ENCODE peak calls at places on chromosomes 6 and 20, in nine cellular contexts. E is heart right ventricle, D is left ventricle myocardium inferior, F is adrenal gland, U is fibroblast of lung, N is endothelial cell of umbilical vein, C is cardiac muscle cell, L is PC-9, M is HL-60. H is an unnamed sample.

GRCh38 chr6:153852481-153852880 is 186.6 kb upstream of the OPRM1 start:
- DNase-seq in E (no peak), D (no peak), F (no peak), U (no peak), N (no peak), C (peak), L (no peak), M (peak), H (no peak)

GRCh38 chr6:52574709-52575489 is 2.0 kb downstream of the TRAM2 start:
- DNase-seq in E (peak), D (no peak), F (no peak), U (peak), N (peak), C (no peak), L (no peak), M (peak), H (no peak)

GRCh38 chr6:108739496-108740330 is 108.5 kb upstream of the ARMC2 start:
- DNase-seq in E (no peak), D (no peak), F (peak), U (no peak), N (peak), C (no peak), L (peak), M (no peak), H (no peak)

GRCh38 chr6:139539852-139540251 is 165.4 kb upstream of the CITED2 start:
- DNase-seq in E (peak), D (peak), F (peak), U (peak), N (peak), C (no peak), L (peak), M (no peak), H (peak)

GRCh38 chr20:21323640-21324039 is 20.5 kb downstream of the XRN2 start:
- DNase-seq in E (no peak), D (no peak), F (peak), U (peak), N (peak), C (no peak), L (no peak), M (no peak), H (peak)

GRCh38 chr6:133957780-133958242 is 4.8 kb downstream of the TBPL1 start:
- DNase-seq in E (no peak), D (no peak), F (no peak), U (no peak), N (no peak), C (no peak), L (peak), M (no peak), H (no peak)

GRCh38 chr6:157825243-157825904 is 2.3 kb downstream of the SNX9 start:
- DNase-seq in E (no peak), D (no peak), F (no peak), U (peak), N (peak), C (no peak), L (no peak), M (no peak), H (no peak)

GRCh38 chr6:19369770-19370169 is 467.4 kb upstream of the ID4 start:
- DNase-seq in E (no peak), D (no peak), F (no peak), U (no peak), N (no peak), C (peak), L (no peak), M (no peak), H (no peak)

GRCh38 chr20:10498196-10498595 is 63.1 kb downstream of the SLX4IP start:
- DNase-seq in E (no peak), D (no peak), F (no peak), U (no peak), N (peak), C (no peak), L (no peak), M (no peak), H (no peak)

GRCh38 chr6:154276810-154277577 is 79.6 kb downstream of the IPCEF1 start:
- DNase-seq in E (no peak), D (no peak), F (no peak), U (peak), N (peak), C (peak), L (peak), M (no peak), H (peak)

GRCh38 chr6:154537486-154537885 is 27.0 kb upstream of the CNKSR3 start:
- DNase-seq in E (no peak), D (no peak), F (no peak), U (no peak), N (no peak), C (no peak), L (no peak), M (no peak), H (no peak)

GRCh38 chr20:60000271-60001026 is 42.2 kb downstream of the CDH26 start:
- DNase-seq in E (no peak), D (no peak), F (no peak), U (no peak), N (no peak), C (no peak), L (peak), M (peak), H (no peak)

GRCh38 chr6:55953384-55953783 is 78.0 kb upstream of the BMP5 start:
- DNase-seq in E (no peak), D (no peak), F (no peak), U (peak), N (peak), C (no peak), L (no peak), M (no peak), H (peak)

GRCh38 chr20:21048841-21049273 is 57.3 kb downstream of the LINC00237 start:
- DNase-seq in E (no peak), D (peak), F (no peak), U (no peak), N (peak), C (peak), L (no peak), M (peak), H (peak)

GRCh38 chr20:32560989-32561830 is 23.9 kb downstream of the NOL4L start:
- DNase-seq in E (no peak), D (no peak), F (no peak), U (no peak), N (no peak), C (peak), L (no peak), M (no peak), H (no peak)

GRCh38 chr20:38355161-38356012 is 9.1 kb downstream of the LBP start:
- DNase-seq in E (no peak), D (no peak), F (no peak), U (no peak), N (no peak), C (no peak), L (no peak), M (no peak), H (no peak)

DNA sequence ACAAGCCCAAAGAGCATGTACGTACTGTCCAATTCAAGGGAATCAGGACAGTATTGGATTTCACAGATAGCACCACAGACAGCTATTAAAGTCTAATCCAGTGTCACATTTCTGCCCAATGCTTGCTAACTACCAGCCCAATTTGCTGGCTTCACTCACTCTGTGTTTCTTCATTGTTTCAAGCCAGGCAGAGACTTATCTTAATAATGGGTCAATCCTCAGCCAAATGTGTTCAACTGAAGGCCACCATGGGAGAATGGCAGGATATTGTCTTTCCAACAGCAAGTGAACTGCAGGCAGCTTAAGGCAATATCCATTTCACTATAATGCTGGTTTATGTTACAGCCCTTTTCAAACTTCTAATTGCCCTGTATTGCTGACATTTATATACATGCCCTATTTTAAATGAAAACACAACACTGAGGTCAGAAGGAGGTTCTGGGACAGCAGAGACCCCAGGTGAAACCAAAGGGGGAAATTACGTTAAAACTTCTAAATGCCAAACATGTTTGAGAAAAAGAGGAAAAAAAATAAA is 142.1 kb upstream of the RSPO3 start:
- DNase-seq in E (no peak), D (no peak), F (no peak), U (no peak), N (no peak), C (no peak), L (no peak), M (no peak), H (no peak)
- TF ChIP-seq CTCF in E (no peak), D (no peak), F (no peak), U (no peak), N (no peak), C (no peak), L (no peak), M (no peak), H (no peak)

DNA sequence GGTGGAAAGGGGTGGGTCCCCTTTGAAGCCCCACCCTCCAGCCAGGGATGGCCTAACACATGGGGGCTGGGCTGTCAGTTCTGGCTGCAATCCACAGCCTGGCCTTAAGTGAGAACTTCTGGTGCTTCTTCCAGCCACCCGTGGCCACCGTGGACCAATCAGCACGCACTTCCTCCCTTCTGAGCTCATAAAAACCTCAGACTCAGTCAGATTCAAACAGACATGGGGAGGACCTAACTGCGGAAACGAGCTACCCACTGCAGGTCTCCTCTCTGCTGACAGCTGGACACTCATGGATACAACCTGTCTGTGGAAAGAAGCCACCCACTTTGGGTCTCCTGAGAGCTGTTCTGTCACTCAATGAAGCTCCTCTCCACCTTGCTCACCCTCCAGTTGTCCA is 20.4 kb upstream of the ZNF391 start:
- DNase-seq in E (no peak), D (no peak), F (no peak), U (no peak), N (no peak), C (no peak), L (no peak), M (no peak), H (no peak)
- H3K27ac ChIP-seq in E (no peak), D (no peak), F (no peak), U (no peak), N (no peak), C (no peak), L (no peak), M (no peak), H (no peak)

DNA sequence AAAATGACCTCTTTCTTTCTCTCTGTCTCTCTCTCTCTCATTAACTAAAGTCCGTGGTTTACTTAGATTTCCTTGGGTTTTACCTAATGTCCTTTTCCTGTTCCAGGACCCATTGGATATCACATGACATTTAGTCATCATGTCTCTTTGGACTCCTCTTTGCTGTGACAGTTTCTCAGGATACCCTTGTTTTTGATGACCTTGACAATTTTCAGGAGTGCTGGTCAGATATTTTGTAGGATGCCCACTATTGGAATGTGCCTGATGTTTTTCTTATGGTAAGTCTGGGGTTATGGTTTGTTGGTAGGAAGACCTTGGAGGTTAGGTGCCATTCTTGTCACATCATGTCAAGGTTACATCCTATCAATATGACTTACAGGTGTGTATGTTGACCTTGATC is 199.2 kb upstream of the HTR1E start:
- DNase-seq in E (no peak), D (no peak), F (no peak), U (no peak), N (no peak), C (no peak), L (no peak), M (no peak), H (no peak)
- TF ChIP-seq CTCF in E (no peak), D (no peak), F (no peak), U (no peak), N (no peak), C (no peak), L (no peak), M (no peak), H (no peak)

GRCh38 chr20:844473-845225 is 11.1 kb downstream of the FAM110A start:
- DNase-seq in E (peak), D (peak), F (peak), U (peak), N (peak), C (peak), L (no peak), M (peak), H (peak)
- H3K27ac ChIP-seq in E (no peak), D (peak), F (no peak), U (no peak), N (no peak), C (no peak), L (no peak), M (no peak), H (peak)

GRCh38 chr20:61786230-61786629 is 279.5 kb downstream of the TAF4 start:
- DNase-seq in E (no peak), D (no peak), F (no peak), U (no peak), N (no peak), C (no peak), L (no peak), M (no peak), H (no peak)

GRCh38 chr20:61791995-61792394 is 273.7 kb downstream of the TAF4 start:
- DNase-seq in E (no peak), D (no peak), F (no peak), U (no peak), N (no peak), C (no peak), L (no peak), M (no peak), H (no peak)

GRCh38 chr20:61789329-61789728 is 276.4 kb downstream of the TAF4 start:
- DNase-seq in E (no peak), D (no peak), F (no peak), U (no peak), N (no peak), C (no peak), L (no peak), M (no peak), H (peak)

GRCh38 chr20:61788343-61788742 is 277.3 kb downstream of the TAF4 start:
- DNase-seq in E (no peak), D (no peak), F (no peak), U (no peak), N (no peak), C (no peak), L (no peak), M (no peak), H (no peak)

GRCh38 chr20:61790116-61790827 is 275.4 kb downstream of the TAF4 start:
- DNase-seq in E (no peak), D (no peak), F (no peak), U (no peak), N (no peak), C (no peak), L (no peak), M (no peak), H (no peak)
- TF ChIP-seq CTCF in E (no peak), D (no peak), F (no peak), U (no peak), N (no peak), C (no peak), L (no peak), M (no peak), H (no peak)

GRCh38 chr20:63847374-63848002 is 13.8 kb upstream of the ABHD16B start:
- DNase-seq in E (peak), D (no peak), F (no peak), U (no peak), N (peak), C (no peak), L (no peak), M (peak), H (no peak)
- H3K27ac ChIP-seq in E (peak), D (peak), F (no peak), U (no peak), N (peak), C (peak), L (no peak), M (peak), H (no peak)